ENCODE peak calls at places on chromosomes 1 and 21, in four cellular contexts. Y is K562, U is HepG2, B is SK-N-SH. C is an unnamed sample.

GRCh38 chr1:161730050-161730564 is 8.8 kb downstream of the FCRLB start:
- DNase-seq in Y (no peak), U (no peak), B (no peak), C (no peak)

GRCh38 chr1:206776239-206776638 is 3.9 kb upstream of the IL10 start:
- DNase-seq in Y (no peak), U (peak; percentile 5), B (no peak), C (no peak)

GRCh38 chr1:94633051-94633450 is 91.5 kb upstream of the F3 start:
- DNase-seq in Y (no peak), U (no peak), B (no peak), C (no peak)

GRCh38 chr1:176692431-176692830 is 229.5 kb downstream of the PAPPA2 start:
- DNase-seq in Y (no peak), U (no peak), B (peak; percentile 55), C (no peak)

GRCh38 chr1:2368053-2368744 is 23.2 kb downstream of the MORN1 start:
- DNase-seq in Y (no peak), U (no peak), B (no peak), C (peak; percentile 20)

GRCh38 chr1:64000021-64000420 is 203.4 kb upstream of the UBE2U start:
- DNase-seq in Y (no peak), U (no peak), B (no peak), C (no peak)

GRCh38 chr1:51636765-51637522 is 20.1 kb downstream of the OSBPL9 start:
- DNase-seq in Y (no peak), U (no peak), B (no peak), C (no peak)

GRCh38 chr1:170634293-170634692 is 29.6 kb upstream of the PRRX1 start:
- DNase-seq in Y (no peak), U (no peak), B (no peak), C (no peak)

GRCh38 chr1:161216945-161217712 is 2.0 kb downstream of the FCER1G start:
- DNase-seq in Y (peak; percentile 5), U (peak; percentile 59), B (no peak), C (no peak)

GRCh38 chr21:26814374-26814773 is 30.8 kb downstream of the ADAMTS1 start:
- DNase-seq in Y (no peak), U (no peak), B (no peak), C (no peak)

GRCh38 chr1:94702440-94702810 is 117.7 kb upstream of the SLC44A3 start:
- DNase-seq in Y (no peak), U (no peak), B (no peak), C (no peak)

GRCh38 chr1:210123924-210124589 is 108.5 kb upstream of the SERTAD4 start:
- DNase-seq in Y (no peak), U (no peak), B (no peak), C (no peak)

GRCh38 chr1:158019177-158019868 is 25.9 kb downstream of the KIRREL1 start:
- DNase-seq in Y (no peak), U (peak; percentile 42), B (no peak), C (peak; percentile 64)

GRCh38 chr1:45359882-45360513 is 19.8 kb upstream of the MUTYH start:
- DNase-seq in Y (peak; percentile 46), U (peak; percentile 40), B (peak; percentile 37), C (peak; percentile 32)

GRCh38 chr1:248858096-248858890 is 592 bp downstream of the ZNF692 start:
- DNase-seq in Y (peak; percentile 73), U (peak; percentile 63), B (peak; percentile 79), C (peak; percentile 81)

GRCh38 chr1:37476460-37477197 is 2.2 kb downstream of the ZC3H12A start:
- DNase-seq in Y (no peak), U (peak; percentile 61), B (no peak), C (no peak)

GRCh38 chr1:46131727-46132528 is 501 bp downstream of the PIK3R3 start:
- DNase-seq in Y (peak; percentile 27), U (no peak), B (peak; percentile 36), C (no peak)

GRCh38 chr1:151166506-151166956 is 587 bp downstream of the SCNM1 start:
- DNase-seq in Y (no peak), U (peak; percentile 9), B (peak; percentile 47), C (no peak)

GRCh38 chr1:185670187-185670627 is 64.0 kb upstream of the HMCN1 start:
- DNase-seq in Y (no peak), U (no peak), B (no peak), C (peak; percentile 50)

GRCh38 chr1:219412772-219413171 is 200.1 kb downstream of the ZC3H11B start:
- DNase-seq in Y (no peak), U (no peak), B (no peak), C (no peak)

GRCh38 chr1:114075546-114076249 is 78.0 kb downstream of the SYT6 start:
- DNase-seq in Y (no peak), U (no peak), B (no peak), C (no peak)

GRCh38 chr1:36486436-36487335 is 4.0 kb upstream of the CSF3R start:
- DNase-seq in Y (no peak), U (peak; percentile 98), B (no peak), C (no peak)

GRCh38 chr1:171805395-171806115 is 24.1 kb downstream of the METTL13 start:
- DNase-seq in Y (no peak), U (no peak), B (no peak), C (no peak)

GRCh38 chr1:220281159-220281574 is 8.9 kb upstream of the RAB3GAP2 start:
- DNase-seq in Y (no peak), U (no peak), B (peak; percentile 18), C (no peak)

GRCh38 chr1:178870944-178871343 is at the start of gene ANGPTL1:
- DNase-seq in Y (no peak), U (peak; percentile 88), B (no peak), C (no peak)

GRCh38 chr1:154705544-154705943 is 97.6 kb upstream of the ADAR start:
- DNase-seq in Y (no peak), U (no peak), B (no peak), C (no peak)

GRCh38 chr1:200442537-200443169 is 32.8 kb upstream of the ZNF281 start:
- DNase-seq in Y (no peak), U (no peak), B (no peak), C (no peak)

GRCh38 chr1:176073524-176074157 is 133.4 kb downstream of the COP1 start:
- DNase-seq in Y (peak; percentile 52), U (peak; percentile 57), B (peak; percentile 57), C (peak; percentile 21)

GRCh38 chr1:50419192-50419906 is 3.9 kb downstream of the DMRTA2 start:
- DNase-seq in Y (peak; percentile 12), U (no peak), B (peak; percentile 84), C (peak; percentile 54)

GRCh38 chr1:32695098-32695904 is 7.3 kb downstream of the SYNC start:
- DNase-seq in Y (peak; percentile 39), U (peak; percentile 81), B (no peak), C (no peak)

GRCh38 chr1:18109756-18110597 is 2.4 kb downstream of the IGSF21 start:
- DNase-seq in Y (peak; percentile 39), U (no peak), B (peak; percentile 80), C (peak; percentile 94)

GRCh38 chr1:226787638-226788037 is 48.6 kb upstream of the ITPKB start:
- DNase-seq in Y (no peak), U (no peak), B (no peak), C (no peak)

GRCh38 chr1:91655912-91656449 is 155.3 kb downstream of the CDC7 start:
- DNase-seq in Y (peak; percentile 34), U (no peak), B (no peak), C (no peak)

GRCh38 chr1:60394436-60394835 is 320.9 kb upstream of the C1orf87 start:
- DNase-seq in Y (no peak), U (no peak), B (no peak), C (no peak)
- TF ChIP-seq FOXJ3 in Y (no peak), U (no peak), B (no peak), C (no peak)

GRCh38 chr1:57748696-57749095 is 324.8 kb upstream of the DAB1 start:
- DNase-seq in Y (no peak), U (no peak), B (no peak), C (no peak)

GRCh38 chr1:57752847-57753246 is 329.0 kb upstream of the DAB1 start:
- DNase-seq in Y (no peak), U (no peak), B (no peak), C (no peak)

DNA sequence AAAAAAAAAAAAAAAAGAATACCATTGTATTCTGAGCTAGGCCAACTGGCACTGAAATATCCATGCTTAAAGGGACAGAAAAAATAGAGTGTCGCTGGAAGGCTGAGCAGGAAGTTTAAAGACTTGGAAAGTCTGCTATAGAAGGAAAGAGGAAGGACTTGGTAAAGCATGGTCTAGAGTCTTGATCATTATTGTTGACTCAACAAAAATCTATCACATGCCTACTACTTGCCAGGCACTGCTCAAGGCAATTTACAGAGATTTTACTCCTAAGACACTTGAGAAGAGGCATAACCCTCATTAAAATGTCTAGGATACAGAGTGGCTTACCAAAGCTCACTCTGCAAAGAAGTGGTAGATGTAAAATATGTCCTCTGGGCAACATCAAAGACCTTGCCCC is 324.0 kb upstream of the DAB1 start:
- DNase-seq in Y (no peak), U (no peak), B (no peak), C (no peak)
- TF ChIP-seq FOXJ3 in Y (no peak), U (no peak), B (no peak), C (no peak)

GRCh38 chr1:82646336-82646735 is 845.6 kb downstream of the ADGRL2 start:
- DNase-seq in Y (no peak), U (no peak), B (no peak), C (peak; percentile 13)
- TF ChIP-seq FOXJ3 in Y (no peak), U (no peak), B (no peak), C (no peak)

DNA sequence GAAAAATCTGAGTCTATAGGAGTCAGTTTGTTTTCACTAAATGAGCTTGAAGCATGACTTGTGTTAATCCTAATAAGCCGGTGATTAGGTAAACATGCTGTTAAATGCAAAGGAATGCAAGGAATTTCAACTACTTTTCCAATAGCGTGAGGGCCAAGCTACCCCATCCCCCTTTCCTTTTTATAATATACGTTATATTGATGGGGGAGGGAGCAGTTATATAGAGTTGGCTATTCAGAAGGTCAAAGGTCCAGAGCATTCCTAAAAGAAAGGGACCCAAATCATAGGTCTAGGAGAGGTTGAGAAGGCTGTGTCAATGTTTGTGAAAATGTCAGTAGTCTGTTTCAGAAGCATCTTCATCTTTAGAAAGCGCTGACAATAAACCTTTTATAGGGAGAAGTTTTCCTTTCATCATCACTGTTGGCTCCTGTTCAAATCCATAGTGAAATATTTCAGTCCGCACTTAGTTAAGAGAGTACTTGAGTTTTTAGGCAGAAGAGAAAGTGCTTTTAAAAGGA is 3.8 kb downstream of the CCN1 start:
- DNase-seq in Y (no peak), U (peak; percentile 63), B (no peak), C (no peak)
- TF ChIP-seq FOXJ3 in Y (no peak), U (no peak), B (no peak), C (no peak)

GRCh38 chr1:160205242-160205973 is at the start of gene PEA15:
- DNase-seq in Y (peak; percentile 94), U (no peak), B (peak; percentile 96), C (peak; percentile 81)

GRCh38 chr1:160207118-160207650 is 2.0 kb downstream of the PEA15 start:
- DNase-seq in Y (no peak), U (no peak), B (no peak), C (no peak)

GRCh38 chr1:160206421-160207117 is 1.4 kb downstream of the PEA15 start:
- DNase-seq in Y (no peak), U (no peak), B (peak; percentile 44), C (no peak)

GRCh38 chr1:160204526-160205241 is 500 bp upstream of the PEA15 start:
- DNase-seq in Y (no peak), U (no peak), B (peak; percentile 25), C (no peak)

DNA sequence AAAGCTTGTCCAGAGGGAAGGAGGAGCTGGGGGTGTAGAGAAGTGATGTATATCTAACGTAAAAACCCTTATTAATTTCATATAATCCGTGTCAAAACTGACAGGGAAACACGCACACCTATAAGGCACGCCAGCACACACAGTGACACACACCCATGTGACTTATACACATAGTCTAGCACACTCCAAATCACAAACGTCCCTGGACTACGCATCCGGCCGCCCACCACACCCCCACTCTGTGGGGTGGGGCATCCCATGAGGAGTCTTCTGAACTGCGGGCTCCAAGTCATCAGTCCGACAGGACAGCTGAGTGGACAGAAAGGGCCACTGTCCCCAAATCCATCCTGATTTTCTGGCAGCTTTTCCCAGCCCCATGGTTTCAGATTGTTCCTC is 788 bp downstream of the PEA15 start:
- DNase-seq in Y (peak; percentile 51), U (no peak), B (peak; percentile 61), C (no peak)
- TF ChIP-seq FOXJ3 in Y (no peak), U (no peak), B (no peak), C (no peak)

C was measured in WTC11.